ENCODE peak calls at places on chromosomes 12 and 14, in nine cellular contexts. W is stomach, Y is lower leg skin, Z is A549, I is Peyer's patch, T is IMR-90, V is HCT116, F is heart left ventricle, C is suprapubic skin. P is an unnamed sample.
A peak's percentile ranks its signal among the peaks of the same experiment; 100 is the strongest.

GRCh38 chr14:69711065-69711464 is 55.9 kb upstream of the SRSF5 start:
- DNase-seq in F (peak; percentile 88), C (no peak), T (peak; percentile 17), Y (no peak), I (peak; percentile 74), W (no peak), V (no peak), Z (no peak), P (peak; percentile 42)

GRCh38 chr12:93803408-93803807 is 126.2 kb downstream of the CRADD start:
- DNase-seq in V (no peak), C (no peak), I (no peak), W (no peak), T (peak; percentile 73), Y (no peak), Z (no peak), F (no peak), P (no peak)

GRCh38 chr14:81220488-81220766 is 332 bp downstream of the GTF2A1 start:
- DNase-seq in F (no peak), C (no peak), Z (no peak), I (no peak), W (no peak), T (no peak), V (no peak), Y (no peak), P (no peak)

GRCh38 chr12:85029456-85029855 is 6.6 kb downstream of the TSPAN19 start:
- DNase-seq in I (no peak), F (no peak), C (no peak), W (no peak), Z (peak; percentile 23), T (peak; percentile 26), Y (no peak), V (peak; percentile 21), P (peak; percentile 11)

GRCh38 chr14:21075719-21076437 is 5.8 kb downstream of the ARHGEF40 start:
- DNase-seq in W (no peak), Z (no peak), I (no peak), Y (no peak), V (no peak), T (no peak), C (no peak), F (no peak), P (no peak)

GRCh38 chr14:57533214-57533613 is 39.6 kb upstream of the CCDC198 start:
- DNase-seq in T (no peak), F (no peak), C (no peak), Z (peak; percentile 36), W (no peak), Y (no peak), V (peak; percentile 22), I (no peak), P (peak; percentile 15)

GRCh38 chr12:6199531-6200265 is 502 bp upstream of the CD9 start:
- DNase-seq in W (no peak), I (peak; percentile 73), V (no peak), T (no peak), C (no peak), F (no peak), Y (no peak), Z (peak; percentile 51), P (no peak)

GRCh38 chr14:28609228-28609828 is 157.3 kb upstream of the FOXG1 start:
- DNase-seq in Y (no peak), V (peak; percentile 3), T (peak; percentile 1), Z (peak; percentile 63), F (no peak), W (peak; percentile 38), I (no peak), C (no peak), P (peak; percentile 37)

GRCh38 chr14:51922624-51923023 is 62.2 kb downstream of the GNG2 start:
- DNase-seq in F (no peak), Y (no peak), Z (no peak), I (no peak), W (no peak), V (no peak), C (no peak), T (peak; percentile 63), P (no peak)

GRCh38 chr12:123502163-123502562 is 31.4 kb downstream of the RILPL1 start:
- DNase-seq in W (no peak), C (no peak), T (no peak), F (no peak), Y (no peak), I (no peak), V (no peak), Z (no peak), P (no peak)

GRCh38 chr12:21751517-21751916 is 23.0 kb downstream of the KCNJ8 start:
- DNase-seq in C (no peak), I (no peak), Z (no peak), W (no peak), V (no peak), F (no peak), T (peak; percentile 74), Y (no peak), P (no peak)

GRCh38 chr14:96690713-96691383 is 106.3 kb upstream of the VRK1 start:
- DNase-seq in Y (no peak), C (no peak), W (no peak), F (no peak), Z (no peak), V (no peak), T (no peak), I (no peak), P (no peak)

GRCh38 chr14:63205850-63206249 is 1.6 kb downstream of the RHOJ start:
- DNase-seq in C (no peak), W (no peak), Z (no peak), T (peak; percentile 28), V (no peak), I (no peak), Y (no peak), F (no peak), P (no peak)

GRCh38 chr14:63203618-63204406 is 431 bp upstream of the RHOJ start:
- DNase-seq in C (peak; percentile 86), W (peak; percentile 47), Y (peak; percentile 79), I (peak; percentile 46), T (peak; percentile 99), F (peak; percentile 75), V (no peak), Z (peak; percentile 37), P (no peak)

GRCh38 chr14:63203015-63203414 is 1.2 kb upstream of the RHOJ start:
- DNase-seq in T (no peak), F (no peak), W (no peak), C (no peak), V (no peak), Z (no peak), I (no peak), Y (no peak), P (no peak)

GRCh38 chr14:63205281-63205575 is 985 bp downstream of the RHOJ start:
- DNase-seq in F (no peak), Y (no peak), W (no peak), T (no peak), V (no peak), I (no peak), C (no peak), Z (no peak), P (no peak)

DNA sequence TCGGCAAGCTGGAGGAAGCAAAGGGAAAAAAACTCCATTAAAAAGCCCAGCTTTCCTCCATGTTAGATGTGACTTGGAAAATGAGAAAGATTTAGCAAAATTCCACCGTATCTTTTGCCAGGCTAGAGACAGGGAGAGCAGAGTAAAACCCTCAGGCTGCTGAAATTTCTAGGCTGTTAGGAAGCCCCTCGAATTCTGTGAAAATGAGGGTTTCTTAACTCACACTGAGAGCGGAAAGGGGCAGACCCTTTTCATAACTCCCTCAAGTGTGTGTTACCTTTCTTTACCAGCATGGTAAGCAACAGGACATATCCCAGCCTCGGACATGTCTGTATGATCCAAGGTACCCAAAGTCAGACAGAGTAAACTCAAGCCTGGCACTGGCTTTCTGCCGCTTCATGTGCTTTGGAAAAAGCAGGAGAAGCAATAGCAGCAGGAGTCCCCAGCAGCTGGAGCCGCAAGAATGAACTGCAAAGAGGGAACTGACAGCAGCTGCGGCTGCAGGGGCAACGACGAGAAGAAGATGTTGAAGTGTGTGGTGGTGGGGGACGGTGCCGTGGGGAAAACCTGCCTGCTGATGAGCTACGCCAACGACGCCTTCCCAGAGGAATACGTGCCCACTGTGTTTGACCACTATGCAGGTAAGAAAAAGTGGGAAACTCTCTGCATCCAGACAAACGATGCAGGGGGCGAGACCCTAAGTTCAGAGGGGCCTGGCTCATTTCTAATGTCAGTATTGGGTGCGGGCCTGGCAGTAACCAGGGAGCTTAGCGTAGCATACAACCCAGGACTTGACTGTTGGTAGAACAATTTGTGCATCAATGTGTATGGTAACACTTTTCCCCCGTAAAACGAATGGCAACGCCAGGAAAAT is at the start of gene RHOJ:
- DNase-seq in Z (no peak), W (no peak), Y (no peak), C (no peak), V (no peak), F (peak; percentile 65), I (peak; percentile 44), T (peak; percentile 32), P (no peak)
- TF ChIP-seq POLR2A in Z (no peak), W (no peak), Y (no peak), C (no peak), V (no peak), F (no peak), I (no peak), T (no peak), P (no peak)

GRCh38 chr14:67241416-67242362 is at the start of gene PALS1:
- DNase-seq in C (no peak), Y (peak; percentile 40), V (peak; percentile 53), F (no peak), Z (peak; percentile 77), W (no peak), T (peak; percentile 88), I (no peak), P (no peak)
- TF ChIP-seq POLR2A in C (no peak), Y (no peak), V (no peak), F (peak; percentile 31), Z (no peak), W (no peak), T (peak; percentile 86), I (no peak), P (peak; percentile 14)

GRCh38 chr14:104865631-104866441 is 768 bp downstream of the CEP170B start:
- DNase-seq in Z (peak; percentile 58), C (peak; percentile 86), T (peak; percentile 67), F (no peak), Y (peak; percentile 59), V (peak; percentile 8), W (peak; percentile 78), I (peak; percentile 87), P (no peak)
- TF ChIP-seq POLR2A in Z (peak; percentile 19), C (no peak), T (peak; percentile 80), F (no peak), Y (no peak), V (no peak), W (no peak), I (peak; percentile 45), P (no peak)

GRCh38 chr12:76041406-76041805 is 9.8 kb upstream of the PHLDA1 start:
- DNase-seq in V (no peak), I (no peak), W (no peak), F (no peak), C (no peak), T (no peak), Y (no peak), Z (no peak), P (no peak)

GRCh38 chr12:76047060-76047459 is 15.5 kb upstream of the PHLDA1 start:
- DNase-seq in Z (no peak), V (no peak), Y (no peak), F (no peak), I (no peak), T (no peak), W (no peak), C (no peak), P (no peak)

GRCh38 chr12:76040461-76040860 is 8.9 kb upstream of the PHLDA1 start:
- DNase-seq in I (no peak), V (no peak), T (no peak), Z (no peak), Y (no peak), C (no peak), F (no peak), W (no peak), P (no peak)

GRCh38 chr12:76042147-76042546 is 10.6 kb upstream of the PHLDA1 start:
- DNase-seq in Z (no peak), I (no peak), F (no peak), Y (no peak), C (no peak), V (no peak), T (peak; percentile 40), W (no peak), P (no peak)

GRCh38 chr12:76043377-76043776 is 11.8 kb upstream of the PHLDA1 start:
- DNase-seq in T (no peak), V (no peak), Y (no peak), I (no peak), F (no peak), Z (no peak), W (no peak), C (no peak), P (no peak)
- TF ChIP-seq POLR2A in T (no peak), V (no peak), Y (no peak), I (no peak), F (no peak), Z (no peak), W (no peak), C (no peak), P (no peak)